ENCODE peak calls at places on chromosomes 16 and 17, in six cellular contexts. D, Y, O, X, I and S are unnamed samples.

GRCh38 chr17:82304826-82305726 is 12.3 kb downstream of the CD7 start:
- DNase-seq in D (no peak), X (no peak), Y (no peak), I (no peak), O (no peak), S (no peak)

GRCh38 chr17:80002242-80002641 is 33.4 kb downstream of the TBC1D16 start:
- DNase-seq in Y (no peak), I (no peak), D (no peak), O (no peak), X (no peak), S (no peak)

GRCh38 chr16:66278111-66278531 is 88.4 kb upstream of the CDH5 start:
- DNase-seq in D (peak; percentile 30), I (no peak), X (no peak), O (no peak), Y (peak; percentile 98), S (no peak)

GRCh38 chr17:72684405-72685020 is 408.0 kb downstream of the SLC39A11 start:
- DNase-seq in O (no peak), I (no peak), D (no peak), X (no peak), Y (no peak), S (no peak)

GRCh38 chr17:22704674-22705073 is 1012.4 kb downstream of the KCNJ18 start:
- DNase-seq in O (no peak), X (no peak), D (no peak), Y (no peak), I (no peak), S (no peak)

GRCh38 chr17:57866319-57866718 is 16.5 kb upstream of the MRPS23 start:
- DNase-seq in I (no peak), Y (no peak), X (no peak), D (no peak), O (no peak), S (no peak)

GRCh38 chr16:84048306-84048705 is 5.7 kb upstream of the SLC38A8 start:
- DNase-seq in I (no peak), X (no peak), Y (no peak), D (no peak), O (no peak), S (no peak)

GRCh38 chr16:57653936-57654335 is 14.2 kb upstream of the ADGRG3 start:
- DNase-seq in Y (no peak), X (no peak), O (no peak), D (no peak), I (no peak), S (no peak)

GRCh38 chr17:65058151-65058550 is 1.6 kb upstream of the GNA13 start:
- DNase-seq in Y (no peak), D (no peak), I (no peak), O (no peak), X (no peak), S (no peak)

GRCh38 chr16:57923841-57924240 is 47.1 kb downstream of the CNGB1 start:
- DNase-seq in Y (no peak), X (no peak), D (no peak), I (no peak), O (no peak), S (no peak)

GRCh38 chr16:47571711-47572110 is 110.6 kb downstream of the PHKB start:
- DNase-seq in X (no peak), Y (no peak), I (no peak), D (no peak), O (no peak), S (no peak)

GRCh38 chr16:52545544-52546262 is 1.2 kb downstream of the TOX3 start:
- DNase-seq in O (no peak), D (no peak), Y (no peak), I (no peak), X (no peak), S (no peak)

DNA sequence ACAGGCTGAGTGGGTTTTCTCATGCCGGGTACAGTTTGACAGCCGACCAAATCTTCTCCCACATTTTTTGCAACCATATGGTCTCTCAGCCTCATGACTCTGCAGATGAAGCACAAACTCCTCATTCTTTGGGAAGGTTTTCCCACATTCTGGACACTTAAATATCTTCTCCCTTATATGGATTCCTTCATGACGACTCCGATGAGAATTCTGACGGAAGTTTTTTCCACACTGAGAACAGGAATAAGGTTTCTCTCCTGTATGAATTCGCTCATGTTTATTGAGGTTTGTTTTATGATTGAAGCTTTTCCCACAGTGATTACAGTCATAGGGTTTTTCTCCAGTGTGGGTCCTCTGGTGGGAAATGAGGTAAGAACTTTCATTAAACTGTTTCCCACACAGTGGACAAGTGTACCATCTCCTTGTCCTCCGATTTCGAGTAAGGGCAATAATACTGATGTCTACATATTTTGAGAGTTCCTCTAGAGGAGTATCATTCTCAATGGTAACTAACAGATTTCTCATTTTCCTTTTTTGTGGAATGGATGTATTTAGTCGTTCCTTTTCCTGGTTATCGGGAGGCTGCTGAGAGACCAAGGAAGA is 10.9 kb downstream of the ZNF200 start:
- DNase-seq in O (no peak), X (no peak), D (no peak), Y (no peak), I (no peak), S (no peak)
- H3K9me3 ChIP-seq in O (peaks cover 96% of the 10 kb centered on the region), X (peaks cover 64% of the 10 kb centered on the region), D (peaks cover 15% of the 10 kb centered on the region), Y (peaks cover 52% of the 10 kb centered on the region), I (peaks cover 89% of the 10 kb centered on the region), S (peaks cover 62% of the 10 kb centered on the region)

DNA sequence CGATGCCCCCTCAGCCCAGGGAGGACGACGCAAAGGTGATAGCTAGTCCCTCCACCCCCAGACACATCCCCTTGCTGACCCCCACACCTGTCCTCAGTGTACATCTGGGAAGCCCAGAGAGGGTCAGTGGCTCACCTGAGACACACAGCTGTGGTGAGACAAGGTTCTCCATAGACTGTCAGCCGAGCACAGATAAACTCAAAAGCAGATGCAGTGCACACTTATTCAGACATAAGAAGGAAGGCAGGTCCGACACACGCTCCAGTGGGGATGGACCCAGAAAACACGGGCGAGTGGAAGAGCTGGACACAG is 19.6 kb downstream of the CBFA2T3 start:
- DNase-seq in O (no peak), D (no peak), X (no peak), I (no peak), Y (no peak), S (no peak)
- H3K27me3 ChIP-seq in O (no peaks in the 10 kb centered on the region), D (no peaks in the 10 kb centered on the region), X (no peaks in the 10 kb centered on the region), I (peaks cover 7% of the 10 kb centered on the region), Y (peaks cover 57% of the 10 kb centered on the region), S (no peaks in the 10 kb centered on the region)

DNA sequence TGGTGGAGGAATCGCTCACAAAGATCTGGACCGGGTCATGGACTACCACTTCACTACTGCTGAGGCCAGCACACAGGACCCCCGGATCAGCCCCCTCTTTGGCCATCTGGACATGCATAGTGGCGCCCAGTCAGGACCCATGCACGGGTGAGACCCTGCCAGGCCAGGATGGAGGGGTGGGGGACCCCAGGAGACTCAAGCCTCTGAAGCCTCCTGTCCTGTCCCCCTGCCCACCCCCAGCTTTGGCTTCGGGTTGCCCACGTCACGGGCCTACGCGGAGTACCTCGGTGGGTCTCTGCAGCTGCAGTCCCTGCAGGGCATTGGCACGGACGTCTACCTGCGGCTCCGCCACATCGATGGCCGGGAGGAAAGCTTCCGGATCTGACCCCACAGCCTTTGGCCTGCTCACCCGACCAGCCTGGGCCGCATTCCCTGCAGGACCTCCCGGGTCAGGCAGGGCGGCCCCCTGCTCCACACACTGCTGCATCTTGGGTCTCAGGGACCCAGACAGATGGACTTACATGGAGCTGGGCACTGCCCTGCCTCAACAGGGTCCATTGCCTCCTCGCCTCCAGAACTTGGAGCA is 3.8 kb downstream of the BCKDK start:
- DNase-seq in X (no peak), I (no peak), O (no peak), D (no peak), Y (no peak), S (no peak)
- H3K9me3 ChIP-seq in X (no peaks in the 10 kb centered on the region), I (no peaks in the 10 kb centered on the region), O (no peaks in the 10 kb centered on the region), D (no peaks in the 10 kb centered on the region), Y (no peaks in the 10 kb centered on the region), S (no peaks in the 10 kb centered on the region)

DNA sequence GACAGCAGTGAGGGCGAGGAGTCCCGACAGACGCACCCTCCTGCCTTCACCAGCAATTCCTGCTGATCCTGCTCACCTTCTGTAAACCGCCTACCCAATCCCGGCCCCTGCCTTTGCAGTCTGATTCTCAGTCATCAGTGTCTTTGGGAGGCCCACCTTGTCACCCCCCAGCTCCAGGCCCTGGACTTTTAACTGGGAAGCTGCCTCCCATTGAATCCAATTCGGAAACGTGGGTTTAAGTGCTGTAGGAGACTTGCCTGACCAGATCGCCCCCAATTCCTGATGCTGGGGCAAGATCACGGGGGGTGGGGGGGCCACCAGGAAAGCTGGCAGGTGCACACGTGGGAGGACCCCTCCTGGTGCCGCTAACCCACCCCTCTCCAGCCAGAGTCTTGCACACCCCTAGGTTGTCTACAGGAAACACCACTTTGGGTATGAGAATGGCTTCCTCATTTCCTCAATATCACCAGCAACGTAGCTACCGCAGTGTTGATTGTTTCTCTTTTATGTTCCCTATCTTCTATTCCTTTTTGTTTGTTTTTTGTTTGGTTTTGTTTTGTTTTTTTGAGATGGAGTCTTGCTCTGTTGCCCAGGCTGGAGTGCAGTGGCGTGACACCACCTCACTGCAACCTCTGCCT is 46.6 kb upstream of the CMIP start:
- DNase-seq in O (no peak), Y (no peak), I (no peak), X (no peak), D (no peak), S (no peak)
- H3K27me3 ChIP-seq in O (no peaks in the 10 kb centered on the region), Y (no peaks in the 10 kb centered on the region), I (no peaks in the 10 kb centered on the region), X (no peaks in the 10 kb centered on the region), D (no peaks in the 10 kb centered on the region), S (no peaks in the 10 kb centered on the region)

DNA sequence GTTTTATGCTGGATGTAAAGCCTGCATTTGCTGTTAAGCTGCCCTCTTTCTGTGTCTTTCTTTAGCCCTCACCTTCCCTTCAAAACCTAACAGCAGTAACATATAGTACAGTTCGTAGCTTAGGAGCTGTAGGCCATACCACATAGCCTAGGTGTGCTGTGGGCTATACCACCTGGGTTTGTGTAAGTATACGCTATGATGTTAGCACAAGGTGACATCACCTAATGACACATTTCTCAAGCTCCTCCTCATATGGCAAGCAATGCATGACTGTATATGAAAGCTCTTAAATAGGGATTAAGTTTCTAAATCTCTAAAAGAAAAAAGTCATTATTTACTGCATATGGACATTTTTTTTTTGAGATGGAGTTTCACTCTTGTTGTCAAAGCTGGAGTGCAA is 57.8 kb upstream of the TMEM97 start:
- DNase-seq in O (no peak), Y (no peak), D (no peak), X (no peak), I (no peak), S (no peak)
- H3K9me3 ChIP-seq in O (peaks cover 26% of the 10 kb centered on the region), Y (peaks cover 11% of the 10 kb centered on the region), D (no peaks in the 10 kb centered on the region), X (peaks cover 6% of the 10 kb centered on the region), I (peaks cover 23% of the 10 kb centered on the region), S (peaks cover 3% of the 10 kb centered on the region)

GRCh38 chr17:48558057-48558456 is 13.1 kb upstream of the HOXB2 start:
- DNase-seq in Y (no peak), O (no peak), D (no peak), I (no peak), X (no peak), S (no peak)

GRCh38 chr17:48558731-48559608 is 14.1 kb upstream of the HOXB2 start:
- DNase-seq in X (no peak), O (no peak), Y (no peak), D (no peak), I (no peak), S (no peak)

GRCh38 chr17:48561894-48562810 is 16.0 kb downstream of the HOXB4 start:
- DNase-seq in D (no peak), O (no peak), X (no peak), I (no peak), Y (no peak), S (no peak)

GRCh38 chr17:48560452-48560817 is 15.5 kb upstream of the HOXB2 start:
- DNase-seq in D (no peak), O (no peak), Y (no peak), X (no peak), I (no peak), S (no peak)

GRCh38 chr17:48559609-48560451 is 14.9 kb upstream of the HOXB2 start:
- DNase-seq in X (no peak), O (no peak), D (no peak), Y (no peak), I (no peak), S (no peak)
- H3K27me3 ChIP-seq in X (no peaks in the 10 kb centered on the region), O (peaks cover 11% of the 10 kb centered on the region), D (peaks cover 37% of the 10 kb centered on the region), Y (no peaks in the 10 kb centered on the region), I (peaks cover 40% of the 10 kb centered on the region), S (no peaks in the 10 kb centered on the region)